ENCODE peak calls at places on chromosomes 1 and 21, in eight cellular contexts. One of them, this sample, is unnamed.

GRCh38 chr1:156080598-156081173 is 1.6 kb downstream of the MEX3A start:
- DNase-seq in kidney glomerular epithelial cell: no peak
- DNase-seq in AG09309: no peak
- DNase-seq in endothelial cell: no peak
- DNase-seq in iris pigment epithelial cell: no peak
- DNase-seq in stimulated activated CD4-positive, alpha-beta T cell treated with anti-CD3 and anti-CD28 coated beads, Interleukin-12 subunit alpha, Interleukin-12 subunit beta, amount 100 ng/mL, for 4 hours: no peak
- DNase-seq in activated gamma-delta T cell treated with Interleukin-2 at 50 U/mL for 16 hours: no peak
- DNase-seq in GM03348: no peak
- DNase-seq in this sample: no peak

GRCh38 chr1:96598416-96599168 is 123.0 kb upstream of the PTBP2 start:
- DNase-seq in AG09309: peak
- DNase-seq in GM03348: peak
- DNase-seq in stimulated activated CD4-positive, alpha-beta T cell treated with anti-CD3 and anti-CD28 coated beads, Interleukin-12 subunit alpha, Interleukin-12 subunit beta, amount 100 ng/mL, for 4 hours: no peak
- DNase-seq in kidney glomerular epithelial cell: peak
- DNase-seq in endothelial cell: no peak
- DNase-seq in iris pigment epithelial cell: peak
- DNase-seq in activated gamma-delta T cell treated with Interleukin-2 at 50 U/mL for 16 hours: no peak
- DNase-seq in this sample: peak

GRCh38 chr21:38489283-38489677 is 9.0 kb downstream of the ERG start:
- DNase-seq in endothelial cell: no peak
- DNase-seq in kidney glomerular epithelial cell: no peak
- DNase-seq in stimulated activated CD4-positive, alpha-beta T cell treated with anti-CD3 and anti-CD28 coated beads, Interleukin-12 subunit alpha, Interleukin-12 subunit beta, amount 100 ng/mL, for 4 hours: no peak
- DNase-seq in GM03348: no peak
- DNase-seq in iris pigment epithelial cell: no peak
- DNase-seq in activated gamma-delta T cell treated with Interleukin-2 at 50 U/mL for 16 hours: no peak
- DNase-seq in AG09309: no peak
- DNase-seq in this sample: no peak

GRCh38 chr21:25402134-25402957 is 204.9 kb downstream of the MRPL39 start:
- DNase-seq in GM03348: no peak
- DNase-seq in kidney glomerular epithelial cell: no peak
- DNase-seq in AG09309: no peak
- DNase-seq in activated gamma-delta T cell treated with Interleukin-2 at 50 U/mL for 16 hours: no peak
- DNase-seq in endothelial cell: no peak
- DNase-seq in stimulated activated CD4-positive, alpha-beta T cell treated with anti-CD3 and anti-CD28 coated beads, Interleukin-12 subunit alpha, Interleukin-12 subunit beta, amount 100 ng/mL, for 4 hours: no peak
- DNase-seq in iris pigment epithelial cell: no peak
- DNase-seq in this sample: no peak

GRCh38 chr1:152052606-152053005 is 15.8 kb upstream of the S100A11 start:
- DNase-seq in stimulated activated CD4-positive, alpha-beta T cell treated with anti-CD3 and anti-CD28 coated beads, Interleukin-12 subunit alpha, Interleukin-12 subunit beta, amount 100 ng/mL, for 4 hours: peak
- DNase-seq in kidney glomerular epithelial cell: peak
- DNase-seq in GM03348: peak
- DNase-seq in activated gamma-delta T cell treated with Interleukin-2 at 50 U/mL for 16 hours: peak
- DNase-seq in iris pigment epithelial cell: peak
- DNase-seq in AG09309: no peak
- DNase-seq in endothelial cell: peak
- DNase-seq in this sample: peak

GRCh38 chr1:90712153-90712930 is 4.8 kb downstream of the BARHL2 start:
- DNase-seq in iris pigment epithelial cell: no peak
- DNase-seq in endothelial cell: peak
- DNase-seq in activated gamma-delta T cell treated with Interleukin-2 at 50 U/mL for 16 hours: no peak
- DNase-seq in AG09309: no peak
- DNase-seq in GM03348: no peak
- DNase-seq in kidney glomerular epithelial cell: no peak
- DNase-seq in stimulated activated CD4-positive, alpha-beta T cell treated with anti-CD3 and anti-CD28 coated beads, Interleukin-12 subunit alpha, Interleukin-12 subunit beta, amount 100 ng/mL, for 4 hours: no peak
- DNase-seq in this sample: no peak

GRCh38 chr1:24955161-24955560 is 25.1 kb upstream of the RUNX3 start:
- DNase-seq in GM03348: no peak
- DNase-seq in endothelial cell: no peak
- DNase-seq in kidney glomerular epithelial cell: no peak
- DNase-seq in AG09309: peak
- DNase-seq in stimulated activated CD4-positive, alpha-beta T cell treated with anti-CD3 and anti-CD28 coated beads, Interleukin-12 subunit alpha, Interleukin-12 subunit beta, amount 100 ng/mL, for 4 hours: peak
- DNase-seq in activated gamma-delta T cell treated with Interleukin-2 at 50 U/mL for 16 hours: peak
- DNase-seq in iris pigment epithelial cell: peak
- DNase-seq in this sample: no peak

GRCh38 chr1:80218112-80218511 is 1211.6 kb upstream of the ADGRL4 start:
- DNase-seq in endothelial cell: peak
- DNase-seq in activated gamma-delta T cell treated with Interleukin-2 at 50 U/mL for 16 hours: no peak
- DNase-seq in GM03348: peak
- DNase-seq in kidney glomerular epithelial cell: peak
- DNase-seq in stimulated activated CD4-positive, alpha-beta T cell treated with anti-CD3 and anti-CD28 coated beads, Interleukin-12 subunit alpha, Interleukin-12 subunit beta, amount 100 ng/mL, for 4 hours: no peak
- DNase-seq in AG09309: no peak
- DNase-seq in iris pigment epithelial cell: peak
- DNase-seq in this sample: peak

GRCh38 chr1:229408458-229409037 is 25.3 kb downstream of the ACTA1 start:
- DNase-seq in stimulated activated CD4-positive, alpha-beta T cell treated with anti-CD3 and anti-CD28 coated beads, Interleukin-12 subunit alpha, Interleukin-12 subunit beta, amount 100 ng/mL, for 4 hours: no peak
- DNase-seq in activated gamma-delta T cell treated with Interleukin-2 at 50 U/mL for 16 hours: no peak
- DNase-seq in GM03348: no peak
- DNase-seq in endothelial cell: no peak
- DNase-seq in kidney glomerular epithelial cell: no peak
- DNase-seq in iris pigment epithelial cell: no peak
- DNase-seq in AG09309: no peak
- DNase-seq in this sample: peak

GRCh38 chr1:193799948-193800690 is 613.7 kb upstream of the B3GALT2 start:
- DNase-seq in AG09309: no peak
- DNase-seq in kidney glomerular epithelial cell: no peak
- DNase-seq in GM03348: no peak
- DNase-seq in activated gamma-delta T cell treated with Interleukin-2 at 50 U/mL for 16 hours: no peak
- DNase-seq in iris pigment epithelial cell: no peak
- DNase-seq in endothelial cell: no peak
- DNase-seq in stimulated activated CD4-positive, alpha-beta T cell treated with anti-CD3 and anti-CD28 coated beads, Interleukin-12 subunit alpha, Interleukin-12 subunit beta, amount 100 ng/mL, for 4 hours: no peak
- DNase-seq in this sample: no peak

GRCh38 chr1:214244841-214245240 is 36.1 kb upstream of the SMYD2 start:
- DNase-seq in activated gamma-delta T cell treated with Interleukin-2 at 50 U/mL for 16 hours: no peak
- DNase-seq in AG09309: no peak
- DNase-seq in GM03348: no peak
- DNase-seq in kidney glomerular epithelial cell: no peak
- DNase-seq in stimulated activated CD4-positive, alpha-beta T cell treated with anti-CD3 and anti-CD28 coated beads, Interleukin-12 subunit alpha, Interleukin-12 subunit beta, amount 100 ng/mL, for 4 hours: no peak
- DNase-seq in endothelial cell: no peak
- DNase-seq in iris pigment epithelial cell: no peak
- DNase-seq in this sample: no peak

GRCh38 chr21:32190491-32191144 is 88.2 kb downstream of the MIS18A start:
- DNase-seq in kidney glomerular epithelial cell: no peak
- DNase-seq in GM03348: no peak
- DNase-seq in AG09309: no peak
- DNase-seq in stimulated activated CD4-positive, alpha-beta T cell treated with anti-CD3 and anti-CD28 coated beads, Interleukin-12 subunit alpha, Interleukin-12 subunit beta, amount 100 ng/mL, for 4 hours: no peak
- DNase-seq in endothelial cell: no peak
- DNase-seq in iris pigment epithelial cell: no peak
- DNase-seq in activated gamma-delta T cell treated with Interleukin-2 at 50 U/mL for 16 hours: no peak
- DNase-seq in this sample: no peak

GRCh38 chr1:204705888-204706837 is 20.6 kb upstream of the LRRN2 start:
- DNase-seq in endothelial cell: no peak
- DNase-seq in stimulated activated CD4-positive, alpha-beta T cell treated with anti-CD3 and anti-CD28 coated beads, Interleukin-12 subunit alpha, Interleukin-12 subunit beta, amount 100 ng/mL, for 4 hours: no peak
- DNase-seq in activated gamma-delta T cell treated with Interleukin-2 at 50 U/mL for 16 hours: no peak
- DNase-seq in GM03348: no peak
- DNase-seq in AG09309: no peak
- DNase-seq in kidney glomerular epithelial cell: no peak
- DNase-seq in iris pigment epithelial cell: no peak
- DNase-seq in this sample: no peak

This sample was measured in foreskin fibroblast.